ENCODE peak calls at places on chromosomes 12 and 14, in seven cellular contexts. V is ovary, A is dorsolateral prefrontal cortex, M is stomach, P is AG09309, T is IMR-90, O is colonic mucosa. E is an unnamed sample.

GRCh38 chr14:85909581-85909980 is 379.6 kb downstream of the FLRT2 start:
- DNase-seq in V (no peak), A (no peak), M (no peak), P (no peak), T (no peak), O (no peak), E (peak)

GRCh38 chr14:84343637-84344036 is 1186.3 kb upstream of the FLRT2 start:
- DNase-seq in V (no peak), A (no peak), M (no peak), P (no peak), T (peak), O (no peak), E (peak)

GRCh38 chr12:13940466-13940865 is 40.9 kb downstream of the GRIN2B start:
- DNase-seq in V (no peak), A (no peak), M (no peak), P (no peak), T (no peak), O (no peak), E (no peak)

GRCh38 chr12:34392741-34393085 is 370.4 kb downstream of the ALG10 start:
- DNase-seq in V (peak), A (peak), M (peak), P (no peak), T (no peak), O (no peak), E (no peak)

GRCh38 chr14:76576047-76576741 is 185.1 kb upstream of the VASH1 start:
- DNase-seq in V (no peak), A (no peak), M (no peak), P (no peak), T (peak), O (no peak), E (peak)

GRCh38 chr12:64890873-64891468 is 66.5 kb downstream of the TBC1D30 start:
- DNase-seq in V (no peak), A (no peak), M (no peak), P (peak), T (peak), O (no peak), E (peak)

GRCh38 chr12:112198120-112198733 is 72.9 kb downstream of the TRAFD1 start:
- DNase-seq in V (peak), A (no peak), M (peak), P (no peak), T (peak), O (peak), E (peak)

GRCh38 chr12:49954863-49955830 is 4.6 kb downstream of the AQP2 start:
- DNase-seq in V (no peak), A (no peak), M (no peak), P (no peak), T (no peak), O (no peak), E (no peak)

GRCh38 chr14:22487941-22488340 is 101.1 kb downstream of the DAD1 start:
- DNase-seq in V (no peak), A (no peak), M (no peak), P (no peak), T (no peak), O (no peak), E (no peak)

GRCh38 chr14:90439874-90440442 is 43.1 kb downstream of the CALM1 start:
- DNase-seq in V (no peak), A (no peak), M (no peak), P (peak), T (no peak), O (no peak), E (peak)

GRCh38 chr12:29229158-29229505 is 80.1 kb downstream of the FAR2 start:
- DNase-seq in V (no peak), A (no peak), M (no peak), P (no peak), T (no peak), O (no peak), E (no peak)

GRCh38 chr12:52907092-52907810 is 2.4 kb upstream of the KRT8 start:
- DNase-seq in V (peak), A (no peak), M (peak), P (no peak), T (no peak), O (peak), E (no peak)

GRCh38 chr14:68401855-68402254 is 391.0 kb downstream of the ZFP36L1 start:
- DNase-seq in V (no peak), A (no peak), M (no peak), P (no peak), T (no peak), O (no peak), E (no peak)

GRCh38 chr14:61520546-61520945 is 174.8 kb upstream of the HIF1A start:
- DNase-seq in V (no peak), A (no peak), M (no peak), P (no peak), T (no peak), O (no peak), E (no peak)

GRCh38 chr14:91745329-91745728 is 13.4 kb upstream of the CATSPERB start:
- DNase-seq in V (no peak), A (no peak), M (no peak), P (no peak), T (no peak), O (no peak), E (no peak)

GRCh38 chr14:60775296-60775695 is 40.7 kb downstream of the MNAT1 start:
- DNase-seq in V (no peak), A (no peak), M (no peak), P (no peak), T (peak), O (no peak), E (peak)

GRCh38 chr14:92582706-92583452 is 69.3 kb downstream of the RIN3 start:
- DNase-seq in V (no peak), A (no peak), M (no peak), P (no peak), T (no peak), O (no peak), E (no peak)

GRCh38 chr14:23441076-23441475 is 5.6 kb upstream of the MYH7 start:
- DNase-seq in V (no peak), A (no peak), M (no peak), P (no peak), T (no peak), O (no peak), E (peak)

GRCh38 chr12:31006416-31007152 is 67.1 kb upstream of the DDX11 start:
- DNase-seq in V (no peak), A (no peak), M (no peak), P (no peak), T (no peak), O (no peak), E (no peak)

GRCh38 chr14:102018251-102018650 is 53.9 kb downstream of the DYNC1H1 start:
- DNase-seq in V (no peak), A (no peak), M (no peak), P (no peak), T (no peak), O (no peak), E (no peak)

GRCh38 chr14:23512156-23512555 is 39.4 kb downstream of the ZFHX2 start:
- DNase-seq in V (no peak), A (no peak), M (no peak), P (no peak), T (no peak), O (no peak), E (no peak)

GRCh38 chr12:26711569-26711968 is 121.4 kb downstream of the ITPR2 start:
- DNase-seq in V (no peak), A (no peak), M (no peak), P (no peak), T (no peak), O (no peak), E (no peak)
- H3K4me3 ChIP-seq in V (no peak), A (no peak), M (no peak), P (no peak), T (no peak), O (no peak), E (no peak)

GRCh38 chr12:12107678-12108077 is 36.9 kb downstream of the BCL2L14 start:
- DNase-seq in V (no peak), A (no peak), M (no peak), P (no peak), T (no peak), O (no peak), E (no peak)
- TF ChIP-seq CTCF in V (no peak), A (no peak), M (no peak), P (no peak), T (no peak), O (no peak), E (no peak)

DNA sequence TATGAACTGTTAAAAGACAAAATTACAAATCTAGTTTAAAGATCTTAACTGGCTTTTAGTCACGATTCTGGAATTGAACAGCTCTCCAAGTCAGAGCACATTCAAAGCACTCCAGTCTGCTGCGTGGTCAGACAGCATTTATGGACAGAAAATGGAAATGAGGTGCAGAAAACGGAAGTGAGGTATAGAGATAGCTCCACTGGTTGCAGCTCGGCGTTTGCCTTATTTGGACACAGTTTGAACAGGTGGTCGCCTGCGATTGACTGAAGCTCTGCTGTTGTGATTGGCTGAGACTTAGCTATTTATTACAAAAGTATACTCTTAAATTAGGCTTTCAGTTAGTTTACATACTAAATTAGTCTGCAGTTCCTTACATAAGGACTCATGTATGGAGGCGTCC is 28.3 kb downstream of the TRIM9 start:
- DNase-seq in V (no peak), A (no peak), M (no peak), P (no peak), T (no peak), O (no peak), E (no peak)
- H3K4me3 ChIP-seq in V (no peak), A (no peak), M (no peak), P (no peak), T (no peak), O (no peak), E (no peak)

DNA sequence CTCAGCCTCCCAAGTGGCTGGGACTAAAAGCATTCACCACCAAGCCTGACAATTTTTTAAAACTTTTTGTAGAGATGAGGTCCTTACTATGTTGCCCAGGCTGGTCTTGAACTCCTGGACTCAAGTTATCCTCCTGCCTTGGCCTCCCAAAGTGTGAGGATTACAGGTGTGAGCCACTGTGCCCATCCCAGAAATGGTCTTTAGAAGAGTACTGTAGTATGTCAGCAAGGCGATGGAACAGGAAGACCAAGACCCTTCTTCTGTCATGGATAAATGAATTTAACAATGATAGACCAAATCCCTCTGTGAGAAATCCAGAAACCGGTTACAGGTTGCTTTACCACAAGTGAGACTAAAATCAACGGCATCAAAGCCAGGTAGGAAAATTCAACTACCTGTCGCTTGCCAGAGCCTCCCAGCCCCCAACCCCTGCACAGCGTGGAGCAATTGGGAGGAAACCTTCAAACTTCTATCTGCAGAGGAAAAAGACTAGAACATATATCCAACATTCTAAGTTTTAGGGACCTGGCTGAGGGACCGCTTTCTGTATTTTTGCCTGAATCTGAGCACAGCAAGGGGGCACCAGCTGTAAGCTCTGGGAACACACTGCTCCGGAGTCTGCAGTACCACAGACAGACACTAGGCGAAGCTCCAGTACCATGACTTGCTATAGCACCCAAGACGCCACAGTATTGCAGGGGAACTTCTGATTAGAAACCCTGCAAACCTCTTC is 51.3 kb downstream of the CPSF6 start:
- DNase-seq in V (peak), A (peak), M (peak), P (peak), T (peak), O (peak), E (peak)
- TF ChIP-seq CTCF in V (no peak), A (peak), M (peak), P (peak), T (peak), O (peak), E (peak)

DNA sequence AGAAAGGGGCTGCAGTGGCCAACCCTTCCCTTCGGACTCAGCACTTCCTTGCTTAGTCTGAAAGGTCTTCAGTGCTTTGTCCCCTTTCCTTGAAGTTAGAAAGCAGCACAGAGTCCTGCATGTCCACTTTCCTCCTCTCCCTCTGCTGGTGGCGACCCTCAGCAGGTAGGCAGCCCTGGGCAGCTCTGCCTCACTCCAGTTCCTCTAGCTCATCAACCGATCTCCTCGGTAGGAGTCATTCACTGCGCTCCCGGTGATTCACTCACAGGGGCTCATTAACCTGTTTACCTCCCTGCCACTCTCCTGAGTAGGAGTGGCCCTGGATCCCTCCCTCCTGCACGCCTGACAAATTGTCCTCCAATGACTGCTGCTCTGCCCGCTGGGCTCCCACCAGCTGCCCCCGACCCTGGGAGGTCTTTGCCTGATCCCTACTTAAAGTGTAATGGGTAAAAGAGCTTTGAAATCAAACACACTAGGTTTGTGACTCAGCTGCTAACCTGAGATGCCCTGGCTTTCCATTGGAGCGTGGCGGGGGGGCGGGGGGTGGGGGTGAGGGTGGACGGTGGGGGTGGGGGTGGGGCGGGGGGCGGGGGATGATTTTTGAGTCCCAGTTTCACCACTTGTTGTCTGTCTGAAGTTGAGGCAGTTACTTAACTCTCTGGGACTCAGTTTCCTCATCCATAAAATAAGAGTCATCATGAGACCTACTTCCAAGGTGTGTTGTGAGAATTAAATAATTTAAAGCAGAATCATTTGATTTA is 4.2 kb downstream of the SCNN1A start:
- DNase-seq in V (no peak), A (no peak), M (peak), P (no peak), T (peak), O (peak), E (peak)
- H3K4me3 ChIP-seq in V (no peak), A (no peak), M (no peak), P (no peak), T (no peak), O (peak), E (no peak)

DNA sequence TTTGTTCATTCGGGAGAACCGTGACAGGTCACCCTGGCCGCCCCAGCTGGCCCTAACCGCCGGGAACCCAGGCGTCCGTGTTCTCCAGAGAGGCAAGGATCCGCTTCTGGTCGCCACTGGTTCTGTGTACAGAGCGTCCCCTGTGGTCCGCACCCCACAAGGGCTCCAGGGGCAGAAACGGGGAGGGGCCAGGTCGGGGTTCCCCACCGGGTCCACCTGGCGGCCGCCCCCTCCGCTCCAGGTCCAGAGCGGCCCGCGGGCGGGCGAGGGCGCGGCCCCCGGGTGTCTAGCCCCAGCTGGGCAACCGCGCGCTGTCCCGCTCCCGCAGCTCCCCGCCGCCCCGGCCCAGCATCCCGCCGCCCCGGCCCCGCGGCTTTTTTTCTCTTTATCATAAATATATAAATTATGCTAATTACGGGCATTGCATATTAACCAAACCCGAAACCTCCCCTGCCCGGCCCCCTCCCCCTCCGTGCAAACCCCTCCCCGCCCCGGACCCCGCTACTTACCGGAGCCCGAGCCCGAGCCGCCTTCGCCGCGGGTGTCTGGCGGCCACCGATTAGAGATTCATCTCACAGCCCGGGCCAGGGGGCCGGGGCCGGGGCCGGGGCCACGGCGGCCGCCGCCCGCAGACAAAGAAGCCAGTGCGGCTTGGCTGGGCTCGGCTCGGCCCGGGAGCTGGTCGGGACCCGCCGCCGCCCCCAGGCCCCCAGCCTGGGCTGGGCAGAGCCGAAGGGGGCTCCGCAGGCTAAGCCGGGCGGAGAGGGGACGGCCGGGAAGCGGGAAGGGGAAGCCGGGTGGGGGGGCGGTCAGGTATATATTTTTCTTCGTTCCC is 512 bp downstream of the POU6F1 start:
- DNase-seq in V (peak), A (peak), M (peak), P (no peak), T (no peak), O (peak), E (peak)
- TF ChIP-seq CTCF in V (peak), A (no peak), M (no peak), P (peak), T (peak), O (no peak), E (no peak)

GRCh38 chr14:73237786-73238261 is 518 bp downstream of the PAPLN start:
- DNase-seq in V (no peak), A (no peak), M (no peak), P (no peak), T (no peak), O (no peak), E (no peak)
- H3K4me3 ChIP-seq in V (peak), A (peak), M (peak), P (peak), T (no peak), O (peak), E (peak)

DNA sequence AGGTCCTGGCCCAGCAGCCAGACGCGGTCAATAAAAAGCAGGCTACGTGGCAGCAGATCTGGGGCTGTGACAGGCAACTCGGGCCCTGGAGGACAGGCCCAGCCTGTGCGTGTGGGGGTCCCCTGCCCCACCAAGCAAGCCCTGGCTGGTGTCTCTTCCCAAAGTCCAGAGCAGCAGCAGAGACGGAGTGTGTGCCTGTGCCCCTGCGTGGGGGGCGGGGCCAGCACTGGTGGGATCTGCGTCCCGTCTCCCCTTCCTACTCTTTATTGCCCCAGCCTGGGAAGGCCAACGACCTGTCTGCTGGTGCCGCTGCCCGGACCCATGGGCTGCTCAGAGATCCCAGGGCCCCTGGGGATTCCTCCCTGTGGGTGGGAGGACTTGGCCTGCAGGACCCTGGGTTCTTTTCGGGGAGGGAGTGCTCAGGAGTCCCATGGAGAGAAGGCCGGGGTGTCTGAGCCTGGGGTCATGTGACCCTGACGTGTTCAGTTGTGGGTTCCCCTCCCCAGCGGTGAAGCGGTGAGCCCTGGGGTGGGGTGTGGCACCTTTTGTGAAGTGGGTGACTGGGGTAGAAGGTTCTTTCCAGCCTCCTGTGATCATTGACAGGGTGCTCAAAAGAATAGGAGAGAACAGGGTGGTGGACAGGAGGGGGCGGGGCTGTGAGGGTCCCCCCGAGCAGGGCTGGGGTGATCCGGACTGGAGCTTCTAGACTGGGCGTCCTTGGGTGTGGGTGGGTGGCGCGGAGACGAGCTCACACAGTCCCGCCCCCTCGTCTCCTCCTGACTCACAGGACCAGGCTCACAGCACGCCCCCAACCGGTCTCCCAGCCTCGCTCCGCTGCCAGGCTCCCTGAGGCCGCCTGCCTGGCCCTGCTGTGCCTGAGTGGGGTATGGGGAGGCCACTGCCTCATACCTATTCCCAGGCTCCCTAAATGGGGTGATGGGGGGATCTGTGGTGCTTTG is 22.4 kb downstream of the ASPG start:
- DNase-seq in V (peak), A (no peak), M (peak), P (no peak), T (no peak), O (peak), E (no peak)
- TF ChIP-seq CTCF in V (no peak), A (no peak), M (no peak), P (no peak), T (no peak), O (no peak), E (no peak)